ENCODE peak calls at places on chromosomes 5 and 9, in nine cellular contexts. One of them, this sample, is unnamed. For H3K4me1, the result is how much of the 10 kb centered on the place peaks cover.

GRCh38 chr5:115796656-115797055 is 19.8 kb downstream of the CDO1 start:
- DNase-seq in stomach: no peak
- DNase-seq in ovary: no peak
- DNase-seq in breast epithelium: no peak
- DNase-seq in sigmoid colon: no peak
- DNase-seq in A549: no peak
- DNase-seq in IMR-90: no peak
- DNase-seq in gastrocnemius medialis: no peak
- DNase-seq in right lobe of liver: peak
- DNase-seq in this sample: no peak

GRCh38 chr5:142821733-142822487 is 51.7 kb downstream of the ARHGAP26 start:
- DNase-seq in gastrocnemius medialis: no peak
- DNase-seq in sigmoid colon: no peak
- DNase-seq in A549: peak
- DNase-seq in right lobe of liver: no peak
- DNase-seq in breast epithelium: no peak
- DNase-seq in ovary: no peak
- DNase-seq in IMR-90: peak
- DNase-seq in stomach: no peak
- DNase-seq in this sample: no peak

GRCh38 chr5:6598351-6598900 is 34.4 kb downstream of the NSUN2 start:
- DNase-seq in sigmoid colon: no peak
- DNase-seq in stomach: no peak
- DNase-seq in gastrocnemius medialis: no peak
- DNase-seq in IMR-90: peak
- DNase-seq in ovary: no peak
- DNase-seq in right lobe of liver: peak
- DNase-seq in breast epithelium: no peak
- DNase-seq in A549: no peak
- DNase-seq in this sample: no peak

GRCh38 chr5:59496524-59497134 is 396.9 kb downstream of the PDE4D start:
- DNase-seq in sigmoid colon: no peak
- DNase-seq in right lobe of liver: no peak
- DNase-seq in stomach: no peak
- DNase-seq in gastrocnemius medialis: no peak
- DNase-seq in ovary: no peak
- DNase-seq in IMR-90: peak
- DNase-seq in A549: no peak
- DNase-seq in breast epithelium: no peak
- DNase-seq in this sample: no peak

GRCh38 chr9:127360829-127361228 is 36.1 kb upstream of the SLC2A8 start:
- DNase-seq in ovary: no peak
- DNase-seq in stomach: peak
- DNase-seq in sigmoid colon: no peak
- DNase-seq in right lobe of liver: no peak
- DNase-seq in IMR-90: peak
- DNase-seq in gastrocnemius medialis: no peak
- DNase-seq in breast epithelium: no peak
- DNase-seq in A549: peak
- DNase-seq in this sample: no peak

GRCh38 chr5:147539053-147539452 is 29.2 kb upstream of the DPYSL3 start:
- DNase-seq in right lobe of liver: no peak
- DNase-seq in breast epithelium: no peak
- DNase-seq in IMR-90: peak
- DNase-seq in ovary: no peak
- DNase-seq in gastrocnemius medialis: no peak
- DNase-seq in stomach: no peak
- DNase-seq in A549: no peak
- DNase-seq in sigmoid colon: no peak
- DNase-seq in this sample: no peak

GRCh38 chr5:176543428-176544182 is 5.5 kb upstream of the CDHR2 start:
- DNase-seq in stomach: peak
- DNase-seq in ovary: peak
- DNase-seq in gastrocnemius medialis: peak
- DNase-seq in breast epithelium: peak
- DNase-seq in sigmoid colon: peak
- DNase-seq in IMR-90: no peak
- DNase-seq in right lobe of liver: peak
- DNase-seq in A549: peak
- DNase-seq in this sample: peak

GRCh38 chr9:99748690-99749089 is 73.0 kb upstream of the NR4A3 start:
- DNase-seq in gastrocnemius medialis: no peak
- DNase-seq in right lobe of liver: no peak
- DNase-seq in sigmoid colon: no peak
- DNase-seq in stomach: no peak
- DNase-seq in A549: no peak
- DNase-seq in IMR-90: no peak
- DNase-seq in ovary: no peak
- DNase-seq in breast epithelium: no peak
- DNase-seq in this sample: no peak

GRCh38 chr5:21452429-21452828 is 1400.7 kb downstream of the CDH12 start:
- DNase-seq in IMR-90: no peak
- DNase-seq in gastrocnemius medialis: no peak
- DNase-seq in breast epithelium: no peak
- DNase-seq in A549: no peak
- DNase-seq in right lobe of liver: no peak
- DNase-seq in ovary: no peak
- DNase-seq in sigmoid colon: no peak
- DNase-seq in stomach: no peak
- DNase-seq in this sample: no peak

GRCh38 chr5:930853-931252 is 38.2 kb downstream of the TRIP13 start:
- DNase-seq in breast epithelium: no peak
- DNase-seq in ovary: no peak
- DNase-seq in gastrocnemius medialis: no peak
- DNase-seq in sigmoid colon: no peak
- DNase-seq in stomach: no peak
- DNase-seq in IMR-90: no peak
- DNase-seq in A549: no peak
- DNase-seq in right lobe of liver: no peak
- DNase-seq in this sample: no peak

GRCh38 chr9:136198605-136199083 is 6.3 kb downstream of the LHX3 start:
- DNase-seq in breast epithelium: no peak
- DNase-seq in stomach: no peak
- DNase-seq in IMR-90: no peak
- DNase-seq in gastrocnemius medialis: no peak
- DNase-seq in A549: no peak
- DNase-seq in sigmoid colon: no peak
- DNase-seq in right lobe of liver: no peak
- DNase-seq in ovary: no peak
- DNase-seq in this sample: no peak

GRCh38 chr9:105290401-105290800 is 46.0 kb downstream of the SLC44A1 start:
- DNase-seq in IMR-90: peak
- DNase-seq in breast epithelium: no peak
- DNase-seq in right lobe of liver: no peak
- DNase-seq in A549: no peak
- DNase-seq in ovary: no peak
- DNase-seq in gastrocnemius medialis: no peak
- DNase-seq in stomach: no peak
- DNase-seq in sigmoid colon: no peak
- DNase-seq in this sample: no peak

GRCh38 chr5:142922223-142922952 is 152.2 kb downstream of the ARHGAP26 start:
- DNase-seq in stomach: no peak
- DNase-seq in breast epithelium: no peak
- DNase-seq in ovary: no peak
- DNase-seq in sigmoid colon: no peak
- DNase-seq in IMR-90: peak
- DNase-seq in gastrocnemius medialis: no peak
- DNase-seq in A549: peak
- DNase-seq in right lobe of liver: no peak
- DNase-seq in this sample: no peak

GRCh38 chr5:151079838-151080619 is 805 bp downstream of the TNIP1 start:
- DNase-seq in breast epithelium: no peak
- DNase-seq in gastrocnemius medialis: no peak
- DNase-seq in A549: peak
- DNase-seq in stomach: no peak
- DNase-seq in IMR-90: peak
- DNase-seq in right lobe of liver: no peak
- DNase-seq in ovary: no peak
- DNase-seq in sigmoid colon: no peak
- DNase-seq in this sample: no peak

GRCh38 chr9:94881946-94882345 is 155.4 kb downstream of the AOPEP start:
- DNase-seq in breast epithelium: no peak
- DNase-seq in ovary: no peak
- DNase-seq in sigmoid colon: no peak
- DNase-seq in stomach: no peak
- DNase-seq in right lobe of liver: no peak
- DNase-seq in A549: no peak
- DNase-seq in gastrocnemius medialis: no peak
- DNase-seq in IMR-90: no peak
- DNase-seq in this sample: no peak

GRCh38 chr5:181207214-181207959 is 2.4 kb upstream of the TRIM7 start:
- DNase-seq in IMR-90: peak
- DNase-seq in sigmoid colon: peak
- DNase-seq in breast epithelium: no peak
- DNase-seq in right lobe of liver: peak
- DNase-seq in ovary: peak
- DNase-seq in gastrocnemius medialis: no peak
- DNase-seq in A549: peak
- DNase-seq in stomach: peak
- DNase-seq in this sample: peak

GRCh38 chr9:98899399-98900056 is 44.2 kb upstream of the COL15A1 start:
- DNase-seq in right lobe of liver: no peak
- DNase-seq in ovary: no peak
- DNase-seq in A549: no peak
- DNase-seq in stomach: no peak
- DNase-seq in IMR-90: peak
- DNase-seq in breast epithelium: no peak
- DNase-seq in sigmoid colon: no peak
- DNase-seq in gastrocnemius medialis: no peak
- DNase-seq in this sample: no peak

DNA sequence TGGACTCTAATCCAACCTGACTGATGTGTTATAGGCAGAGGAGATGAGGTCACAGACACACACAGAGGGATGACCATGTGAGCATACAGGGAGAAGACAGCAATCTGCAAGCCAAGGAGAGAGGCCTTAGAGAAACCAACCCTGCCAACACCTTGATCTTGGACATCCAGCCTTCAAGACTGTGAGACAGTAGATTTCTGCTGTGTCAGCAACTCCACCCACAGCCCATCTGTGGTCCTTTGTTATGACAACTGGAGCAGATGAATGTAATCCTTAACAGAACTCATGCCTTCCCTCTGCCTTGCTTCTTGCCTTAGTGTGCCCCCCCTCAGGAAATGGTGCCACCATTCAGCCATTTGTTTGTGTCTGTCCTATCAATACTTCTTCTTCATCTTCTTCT is 107.4 kb downstream of the NXNL2 start:
- DNase-seq in gastrocnemius medialis: no peak
- DNase-seq in A549: no peak
- DNase-seq in breast epithelium: no peak
- DNase-seq in right lobe of liver: no peak
- DNase-seq in IMR-90: no peak
- DNase-seq in ovary: no peak
- DNase-seq in sigmoid colon: no peak
- DNase-seq in stomach: no peak
- DNase-seq in this sample: no peak
- TF ChIP-seq POLR2A in gastrocnemius medialis: no peak
- TF ChIP-seq POLR2A in A549: no peak
- TF ChIP-seq POLR2A in breast epithelium: no peak
- TF ChIP-seq POLR2A in right lobe of liver: no peak
- TF ChIP-seq POLR2A in IMR-90: no peak
- TF ChIP-seq POLR2A in ovary: no peak
- TF ChIP-seq POLR2A in sigmoid colon: no peak
- TF ChIP-seq POLR2A in stomach: no peak
- TF ChIP-seq POLR2A in this sample: no peak

GRCh38 chr5:14177651-14178050 is 34.5 kb downstream of the TRIO start:
- DNase-seq in sigmoid colon: no peak
- DNase-seq in A549: no peak
- DNase-seq in ovary: no peak
- DNase-seq in gastrocnemius medialis: no peak
- DNase-seq in stomach: no peak
- DNase-seq in right lobe of liver: no peak
- DNase-seq in IMR-90: no peak
- DNase-seq in breast epithelium: no peak
- DNase-seq in this sample: no peak
- H3K4me1 ChIP-seq in sigmoid colon: half or more
- H3K4me1 ChIP-seq in A549: half or more
- H3K4me1 ChIP-seq in ovary: under half
- H3K4me1 ChIP-seq in gastrocnemius medialis: under half
- H3K4me1 ChIP-seq in stomach: under half
- H3K4me1 ChIP-seq in right lobe of liver: under half
- H3K4me1 ChIP-seq in IMR-90: under half
- H3K4me1 ChIP-seq in breast epithelium: under half
- H3K4me1 ChIP-seq in this sample: under half

DNA sequence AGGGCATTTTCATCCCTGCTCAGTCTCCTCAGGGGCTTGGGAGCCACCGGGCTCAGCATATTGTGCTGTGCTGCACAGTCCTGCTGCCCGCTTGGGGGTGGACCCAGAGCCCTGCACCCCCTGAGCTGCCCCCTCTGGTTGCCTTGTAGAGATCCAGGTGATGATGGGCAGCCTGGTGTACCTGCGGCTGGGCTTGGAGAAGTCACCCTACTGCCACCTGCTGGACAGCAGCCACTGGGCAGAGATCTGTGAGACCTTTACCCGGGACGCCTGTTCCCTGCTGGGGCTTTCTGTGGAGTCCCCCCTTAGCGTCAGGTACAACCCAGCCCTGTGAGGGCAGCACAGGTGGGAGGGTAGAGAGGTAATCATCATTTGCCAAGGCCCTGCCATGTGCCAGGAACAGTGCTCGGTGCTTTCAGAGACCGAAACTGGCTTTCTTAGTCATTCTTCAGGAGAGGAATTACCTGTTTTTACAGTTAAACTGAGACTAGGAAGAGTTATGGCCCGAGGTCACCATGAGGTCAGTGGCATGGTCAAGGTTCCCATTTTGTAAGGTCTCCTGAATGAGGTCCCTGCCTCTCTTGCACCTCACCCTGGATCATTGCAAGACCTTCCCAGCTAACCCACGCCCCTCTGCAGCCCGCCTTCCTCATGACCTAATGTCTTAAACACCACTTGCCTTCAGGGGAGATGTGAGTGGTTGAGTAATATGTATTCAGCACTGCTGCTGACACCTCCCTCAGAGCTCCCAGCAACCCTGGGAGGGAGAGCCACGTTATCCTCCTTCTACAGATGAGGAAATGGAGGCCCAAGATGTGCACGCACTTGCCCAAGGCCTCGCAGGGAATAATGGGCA is 7.5 kb downstream of the NHP2 start:
- DNase-seq in stomach: peak
- DNase-seq in breast epithelium: peak
- DNase-seq in right lobe of liver: peak
- DNase-seq in gastrocnemius medialis: no peak
- DNase-seq in A549: peak
- DNase-seq in ovary: peak
- DNase-seq in sigmoid colon: no peak
- DNase-seq in IMR-90: peak
- DNase-seq in this sample: peak
- TF ChIP-seq POLR2A in stomach: no peak
- TF ChIP-seq POLR2A in breast epithelium: no peak
- TF ChIP-seq POLR2A in right lobe of liver: no peak
- TF ChIP-seq POLR2A in gastrocnemius medialis: no peak
- TF ChIP-seq POLR2A in A549: no peak
- TF ChIP-seq POLR2A in ovary: no peak
- TF ChIP-seq POLR2A in sigmoid colon: no peak
- TF ChIP-seq POLR2A in IMR-90: no peak
- TF ChIP-seq POLR2A in this sample: no peak

DNA sequence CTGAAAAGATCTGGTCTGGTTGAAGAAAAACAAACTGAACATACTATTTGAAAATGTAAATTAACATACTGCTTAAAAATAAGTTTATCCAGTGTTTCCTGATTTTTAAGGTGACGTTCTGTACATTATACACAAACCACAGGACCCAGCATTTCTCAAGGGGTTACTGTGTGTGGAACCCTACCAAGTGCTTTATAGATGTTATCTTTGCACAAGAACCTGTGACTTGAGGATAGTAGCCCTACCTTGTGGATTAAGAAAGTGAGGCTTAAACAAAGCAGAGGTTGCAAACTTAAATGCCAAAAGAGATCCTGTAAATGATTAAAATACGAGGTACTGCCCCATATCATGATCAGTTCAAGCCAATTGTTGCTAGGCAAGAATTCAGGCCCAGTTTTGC is 4.7 kb downstream of the KLF9 start:
- DNase-seq in right lobe of liver: no peak
- DNase-seq in gastrocnemius medialis: no peak
- DNase-seq in ovary: no peak
- DNase-seq in stomach: no peak
- DNase-seq in A549: no peak
- DNase-seq in breast epithelium: no peak
- DNase-seq in sigmoid colon: no peak
- DNase-seq in IMR-90: no peak
- DNase-seq in this sample: no peak
- H3K4me1 ChIP-seq in right lobe of liver: under half
- H3K4me1 ChIP-seq in gastrocnemius medialis: half or more
- H3K4me1 ChIP-seq in ovary: under half
- H3K4me1 ChIP-seq in stomach: under half
- H3K4me1 ChIP-seq in A549: under half
- H3K4me1 ChIP-seq in breast epithelium: under half
- H3K4me1 ChIP-seq in sigmoid colon: half or more
- H3K4me1 ChIP-seq in IMR-90: under half
- H3K4me1 ChIP-seq in this sample: under half